ENCODE peak calls at places on chromosomes 12 and 14, in six cellular contexts. F is left ventricle myocardium inferior, R is A549, U is B cell, Z is GM13976, T is body of pancreas. L is an unnamed sample.

GRCh38 chr12:31117203-31118011 is 43.7 kb downstream of the DDX11 start:
- DNase-seq in F (no peak), R (peak; percentile 66), U (peak; percentile 53), Z (peak; percentile 72), T (peak; percentile 44), L (peak; percentile 65)

GRCh38 chr14:103122578-103123127 is 608 bp upstream of the TNFAIP2 start:
- DNase-seq in F (peak; percentile 48), R (peak; percentile 73), U (no peak), Z (no peak), T (peak; percentile 25), L (no peak)

GRCh38 chr12:30582943-30583342 is 112.7 kb downstream of the IPO8 start:
- DNase-seq in F (no peak), R (no peak), U (no peak), Z (no peak), T (no peak), L (no peak)

GRCh38 chr12:18754118-18754707 is 16.3 kb downstream of the CAPZA3 start:
- DNase-seq in F (no peak), R (no peak), U (no peak), Z (no peak), T (no peak), L (no peak)

GRCh38 chr12:119425623-119426022 is 91.1 kb downstream of the CCDC60 start:
- DNase-seq in F (no peak), R (no peak), U (no peak), Z (no peak), T (no peak), L (no peak)

GRCh38 chr12:48694038-48694437 is 12.0 kb upstream of the KANSL2 start:
- DNase-seq in F (no peak), R (no peak), U (no peak), Z (no peak), T (no peak), L (no peak)

GRCh38 chr14:68967459-68967940 is 11.6 kb downstream of the ACTN1 start:
- DNase-seq in F (no peak), R (no peak), U (no peak), Z (no peak), T (peak; percentile 64), L (no peak)

GRCh38 chr14:98924046-98924445 is 348.0 kb downstream of the BCL11B start:
- DNase-seq in F (no peak), R (no peak), U (no peak), Z (no peak), T (no peak), L (no peak)

GRCh38 chr12:87871061-87871460 is 158.1 kb downstream of the C12orf50 start:
- DNase-seq in F (no peak), R (no peak), U (no peak), Z (no peak), T (no peak), L (no peak)

GRCh38 chr14:94542111-94542810 is 19.0 kb upstream of the SERPINA4 start:
- DNase-seq in F (no peak), R (no peak), U (no peak), Z (no peak), T (no peak), L (no peak)

GRCh38 chr12:122860052-122860853 is 25.0 kb downstream of the HIP1R start:
- DNase-seq in F (peak; percentile 85), R (peak; percentile 83), U (peak; percentile 86), Z (peak; percentile 92), T (peak; percentile 88), L (peak; percentile 88)

GRCh38 chr12:62618948-62619347 is 152.3 kb downstream of the MON2 start:
- DNase-seq in F (no peak), R (no peak), U (no peak), Z (no peak), T (no peak), L (no peak)

GRCh38 chr12:62625238-62625637 is 158.6 kb downstream of the MON2 start:
- DNase-seq in F (no peak), R (no peak), U (no peak), Z (no peak), T (no peak), L (no peak)

GRCh38 chr12:62621239-62621638 is 154.6 kb downstream of the MON2 start:
- DNase-seq in F (no peak), R (no peak), U (no peak), Z (no peak), T (no peak), L (no peak)

GRCh38 chr12:62618319-62618718 is 151.7 kb downstream of the MON2 start:
- DNase-seq in F (no peak), R (no peak), U (no peak), Z (no peak), T (no peak), L (no peak)

GRCh38 chr12:62622177-62622576 is 155.6 kb downstream of the MON2 start:
- DNase-seq in F (no peak), R (no peak), U (no peak), Z (no peak), T (no peak), L (no peak)
- TF ChIP-seq CTCF in F (no peak), R (no peak), U (no peak), Z (no peak), T (no peak), L (no peak)

GRCh38 chr14:75479770-75480600 is 42.3 kb upstream of the BATF start:
- DNase-seq in F (no peak), R (no peak), U (no peak), Z (peak; percentile 77), T (no peak), L (peak; percentile 69)

GRCh38 chr14:75477881-75478280 is 44.4 kb upstream of the BATF start:
- DNase-seq in F (no peak), R (no peak), U (no peak), Z (no peak), T (no peak), L (no peak)

GRCh38 chr14:75482366-75482765 is 39.9 kb upstream of the BATF start:
- DNase-seq in F (no peak), R (no peak), U (no peak), Z (no peak), T (no peak), L (no peak)

GRCh38 chr14:75471059-75471458 is 43.2 kb downstream of the JDP2 start:
- DNase-seq in F (no peak), R (no peak), U (no peak), Z (no peak), T (no peak), L (no peak)

GRCh38 chr14:75476274-75476995 is 45.8 kb upstream of the BATF start:
- DNase-seq in F (no peak), R (no peak), U (peak; percentile 51), Z (no peak), T (no peak), L (no peak)
- TF ChIP-seq CTCF in F (peak; percentile 31), R (no peak), U (no peak), Z (no peak), T (no peak), L (no peak)

DNA sequence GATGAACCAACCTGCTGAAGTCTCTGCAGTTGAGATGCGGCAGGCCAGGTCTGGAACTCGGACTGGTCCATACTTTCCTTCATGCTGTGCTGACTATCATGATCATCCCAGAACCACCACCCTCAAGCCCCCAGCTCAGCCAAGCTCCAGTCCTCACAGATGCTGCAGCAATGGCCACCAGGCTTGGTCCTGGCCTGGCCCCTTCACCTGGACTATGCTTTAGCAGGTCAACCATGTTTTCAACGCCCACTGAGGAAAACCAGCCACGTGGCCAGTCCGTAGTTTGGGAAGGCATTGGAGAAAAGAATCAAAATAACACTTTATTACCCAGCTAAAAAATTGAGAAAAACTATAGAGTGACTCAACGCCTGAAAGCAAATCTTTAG is 1.4 kb downstream of the GPR68 start:
- DNase-seq in F (no peak), R (no peak), U (no peak), Z (no peak), T (no peak), L (no peak)
- TF ChIP-seq CTCF in F (no peak), R (no peak), U (no peak), Z (no peak), T (no peak), L (no peak)

GRCh38 chr14:106690333-106690891 is 1164.0 kb downstream of the TMEM121 start:
- DNase-seq in F (no peak), R (no peak), U (no peak), Z (no peak), T (no peak), L (no peak)

GRCh38 chr14:106691601-106692291 is 1165.4 kb downstream of the TMEM121 start:
- DNase-seq in F (peak; percentile 14), R (peak; percentile 50), U (peak; percentile 52), Z (peak; percentile 81), T (peak; percentile 15), L (peak; percentile 78)

DNA sequence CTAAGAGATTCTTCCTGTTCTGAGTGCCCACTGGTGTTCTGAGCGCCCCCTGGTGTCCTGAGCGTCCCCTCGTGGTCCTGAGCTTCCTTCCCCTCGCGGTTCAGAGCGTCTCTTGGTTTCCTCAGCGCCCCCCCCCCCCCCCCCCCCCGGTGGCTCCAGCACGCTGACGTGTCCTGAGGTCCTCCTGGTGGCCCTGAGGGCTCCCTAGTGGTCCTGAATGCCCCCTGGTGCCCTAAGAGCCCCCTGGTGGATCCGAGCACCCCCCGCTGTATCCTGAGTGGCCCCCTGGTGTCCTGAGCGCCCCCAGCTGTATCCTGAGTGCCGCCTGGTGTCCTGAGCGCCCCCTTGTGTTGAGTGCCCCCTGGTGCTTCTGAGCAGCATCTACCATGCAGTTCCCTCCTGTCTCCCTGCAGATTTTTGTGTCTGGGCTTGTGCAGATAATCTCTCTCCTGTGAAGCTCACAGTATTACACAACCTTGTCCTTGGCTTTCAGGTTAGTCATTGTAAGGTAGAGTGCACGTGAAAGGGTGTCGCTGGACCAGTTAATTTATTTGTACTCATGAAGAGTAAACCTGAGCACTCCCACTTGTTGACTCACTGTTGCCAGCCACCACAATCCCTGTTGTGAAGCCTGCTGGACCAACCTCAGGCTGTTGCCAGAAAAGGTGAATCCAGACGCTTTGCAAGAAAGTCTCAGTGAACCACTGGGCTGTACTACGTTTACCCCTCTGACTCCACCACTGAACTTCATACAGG is 1168.4 kb downstream of the TMEM121 start:
- DNase-seq in F (peak; percentile 16), R (peak; percentile 17), U (peak; percentile 50), Z (peak; percentile 59), T (peak; percentile 7), L (peak; percentile 58)
- TF ChIP-seq CTCF in F (no peak), R (no peak), U (peak; percentile 72), Z (peak; percentile 79), T (peak; percentile 13), L (peak; percentile 86)

GRCh38 chr12:39621670-39622069 is 2.1 kb upstream of the ABCD2 start:
- DNase-seq in F (no peak), R (no peak), U (no peak), Z (no peak), T (no peak), L (no peak)

GRCh38 chr12:39619316-39619659 is 315 bp downstream of the ABCD2 start:
- DNase-seq in F (no peak), R (no peak), U (no peak), Z (no peak), T (peak; percentile 6), L (no peak)

GRCh38 chr12:39618701-39619100 is 902 bp downstream of the ABCD2 start:
- DNase-seq in F (no peak), R (no peak), U (no peak), Z (no peak), T (no peak), L (no peak)

GRCh38 chr12:39620664-39621658 is 1.4 kb upstream of the ABCD2 start:
- DNase-seq in F (no peak), R (no peak), U (no peak), Z (peak; percentile 48), T (no peak), L (peak; percentile 42)

GRCh38 chr12:39619660-39620433 is at the start of gene ABCD2:
- DNase-seq in F (peak; percentile 69), R (peak; percentile 65), U (peak; percentile 84), Z (peak; percentile 54), T (peak; percentile 51), L (peak; percentile 58)
- TF ChIP-seq CTCF in F (peak; percentile 20), R (peak; percentile 36), U (no peak), Z (no peak), T (no peak), L (peak; percentile 1)

GRCh38 chr12:51517800-51518199 is 73.2 kb upstream of the SCN8A start:
- DNase-seq in F (no peak), R (no peak), U (no peak), Z (no peak), T (no peak), L (no peak)
- TF ChIP-seq CTCF in F (no peak), R (no peak), U (no peak), Z (no peak), T (no peak), L (no peak)

L was measured in GM10248.